ENCODE peak calls at places on chromosomes 1 and 21, in five cellular contexts. One of them, this sample, is unnamed.

GRCh38 chr1:5949074-5949760 is 43.0 kb downstream of the NPHP4 start:
- DNase-seq in fibroblast of pulmonary artery: no peak
- DNase-seq in SK-N-SH: peak; percentile 79
- DNase-seq in coronary artery: peak; percentile 41
- DNase-seq in fibroblast of lung: no peak
- DNase-seq in this sample: no peak

GRCh38 chr21:41957991-41958766 is 4.4 kb upstream of the C2CD2 start:
- DNase-seq in fibroblast of pulmonary artery: peak; percentile 93
- DNase-seq in SK-N-SH: no peak
- DNase-seq in coronary artery: peak; percentile 90
- DNase-seq in fibroblast of lung: peak; percentile 93
- DNase-seq in this sample: peak; percentile 94

GRCh38 chr1:247390996-247391395 is 25.0 kb upstream of the NLRP3 start:
- DNase-seq in fibroblast of pulmonary artery: no peak
- DNase-seq in SK-N-SH: no peak
- DNase-seq in coronary artery: no peak
- DNase-seq in fibroblast of lung: no peak
- DNase-seq in this sample: no peak

GRCh38 chr1:238677567-238677966 is 708.8 kb upstream of the CHRM3 start:
- DNase-seq in fibroblast of pulmonary artery: peak; percentile 58
- DNase-seq in SK-N-SH: no peak
- DNase-seq in coronary artery: no peak
- DNase-seq in fibroblast of lung: peak; percentile 43
- DNase-seq in this sample: peak; percentile 81

GRCh38 chr1:43831866-43832654 is 101.5 kb upstream of the ARTN start:
- DNase-seq in fibroblast of pulmonary artery: no peak
- DNase-seq in SK-N-SH: no peak
- DNase-seq in coronary artery: no peak
- DNase-seq in fibroblast of lung: no peak
- DNase-seq in this sample: no peak

GRCh38 chr1:36133484-36133883 is 8.5 kb upstream of the COL8A2 start:
- DNase-seq in fibroblast of pulmonary artery: peak; percentile 92
- DNase-seq in SK-N-SH: peak; percentile 44
- DNase-seq in coronary artery: no peak
- DNase-seq in fibroblast of lung: peak; percentile 91
- DNase-seq in this sample: peak; percentile 85

GRCh38 chr1:89519779-89520358 is 4.8 kb upstream of the LRRC8B start:
- DNase-seq in fibroblast of pulmonary artery: peak; percentile 69
- DNase-seq in SK-N-SH: peak; percentile 54
- DNase-seq in coronary artery: no peak
- DNase-seq in fibroblast of lung: peak; percentile 64
- DNase-seq in this sample: peak; percentile 54

GRCh38 chr1:10941891-10942541 is 70.4 kb upstream of the TARDBP start:
- DNase-seq in fibroblast of pulmonary artery: peak; percentile 31
- DNase-seq in SK-N-SH: peak; percentile 92
- DNase-seq in coronary artery: no peak
- DNase-seq in fibroblast of lung: peak; percentile 39
- DNase-seq in this sample: peak; percentile 56

GRCh38 chr1:92536593-92537332 is 50.0 kb upstream of the GFI1 start:
- DNase-seq in fibroblast of pulmonary artery: peak; percentile 51
- DNase-seq in SK-N-SH: no peak
- DNase-seq in coronary artery: no peak
- DNase-seq in fibroblast of lung: peak; percentile 55
- DNase-seq in this sample: peak; percentile 14

GRCh38 chr1:177944673-177945014 is 25.2 kb downstream of the SEC16B start:
- DNase-seq in fibroblast of pulmonary artery: peak; percentile 60
- DNase-seq in SK-N-SH: no peak
- DNase-seq in coronary artery: no peak
- DNase-seq in fibroblast of lung: no peak
- DNase-seq in this sample: no peak

GRCh38 chr1:202230939-202231645 is 37.5 kb downstream of the LGR6 start:
- DNase-seq in fibroblast of pulmonary artery: no peak
- DNase-seq in SK-N-SH: no peak
- DNase-seq in coronary artery: no peak
- DNase-seq in fibroblast of lung: no peak
- DNase-seq in this sample: peak; percentile 56

GRCh38 chr1:6386371-6386949 is 7.1 kb downstream of the ACOT7 start:
- DNase-seq in fibroblast of pulmonary artery: peak; percentile 71
- DNase-seq in SK-N-SH: no peak
- DNase-seq in coronary artery: no peak
- DNase-seq in fibroblast of lung: peak; percentile 33
- DNase-seq in this sample: peak; percentile 67

GRCh38 chr1:91757760-91758545 is 128.0 kb downstream of the TGFBR3 start:
- DNase-seq in fibroblast of pulmonary artery: no peak
- DNase-seq in SK-N-SH: no peak
- DNase-seq in coronary artery: no peak
- DNase-seq in fibroblast of lung: peak; percentile 43
- DNase-seq in this sample: no peak

GRCh38 chr1:22229374-22229773 is 86.5 kb upstream of the WNT4 start:
- DNase-seq in fibroblast of pulmonary artery: peak; percentile 43
- DNase-seq in SK-N-SH: no peak
- DNase-seq in coronary artery: no peak
- DNase-seq in fibroblast of lung: no peak
- DNase-seq in this sample: peak; percentile 59

GRCh38 chr1:2314297-2314802 is 77.0 kb downstream of the MORN1 start:
- DNase-seq in fibroblast of pulmonary artery: peak; percentile 67
- DNase-seq in SK-N-SH: peak; percentile 93
- DNase-seq in coronary artery: no peak
- DNase-seq in fibroblast of lung: peak; percentile 64
- DNase-seq in this sample: peak; percentile 31

GRCh38 chr1:2313651-2314296 is 77.6 kb downstream of the MORN1 start:
- DNase-seq in fibroblast of pulmonary artery: no peak
- DNase-seq in SK-N-SH: no peak
- DNase-seq in coronary artery: no peak
- DNase-seq in fibroblast of lung: no peak
- DNase-seq in this sample: no peak

GRCh38 chr1:2315711-2316450 is 75.5 kb downstream of the MORN1 start:
- DNase-seq in fibroblast of pulmonary artery: no peak
- DNase-seq in SK-N-SH: peak; percentile 67
- DNase-seq in coronary artery: no peak
- DNase-seq in fibroblast of lung: no peak
- DNase-seq in this sample: no peak

GRCh38 chr1:2316451-2316940 is 74.9 kb downstream of the MORN1 start:
- DNase-seq in fibroblast of pulmonary artery: no peak
- DNase-seq in SK-N-SH: no peak
- DNase-seq in coronary artery: no peak
- DNase-seq in fibroblast of lung: no peak
- DNase-seq in this sample: no peak

GRCh38 chr1:2314803-2315710 is 76.3 kb downstream of the MORN1 start:
- DNase-seq in fibroblast of pulmonary artery: peak; percentile 52
- DNase-seq in SK-N-SH: peak; percentile 97
- DNase-seq in coronary artery: no peak
- DNase-seq in fibroblast of lung: peak; percentile 56
- DNase-seq in this sample: no peak
- TF ChIP-seq CTCF in fibroblast of pulmonary artery: peak; percentile 41
- TF ChIP-seq CTCF in SK-N-SH: peak; percentile 56
- TF ChIP-seq CTCF in coronary artery: peak; percentile 96
- TF ChIP-seq CTCF in fibroblast of lung: peak; percentile 38
- TF ChIP-seq CTCF in this sample: peak; percentile 98

GRCh38 chr21:27565418-27565817 is 598.5 kb upstream of the ADAMTS5 start:
- DNase-seq in fibroblast of pulmonary artery: no peak
- DNase-seq in SK-N-SH: no peak
- DNase-seq in coronary artery: no peak
- DNase-seq in fibroblast of lung: no peak
- DNase-seq in this sample: no peak

GRCh38 chr21:27561116-27561515 is 594.2 kb upstream of the ADAMTS5 start:
- DNase-seq in fibroblast of pulmonary artery: no peak
- DNase-seq in SK-N-SH: no peak
- DNase-seq in coronary artery: no peak
- DNase-seq in fibroblast of lung: no peak
- DNase-seq in this sample: peak; percentile 35

GRCh38 chr21:27566521-27566920 is 599.6 kb upstream of the ADAMTS5 start:
- DNase-seq in fibroblast of pulmonary artery: no peak
- DNase-seq in SK-N-SH: no peak
- DNase-seq in coronary artery: no peak
- DNase-seq in fibroblast of lung: no peak
- DNase-seq in this sample: no peak

GRCh38 chr21:27562303-27562702 is 595.4 kb upstream of the ADAMTS5 start:
- DNase-seq in fibroblast of pulmonary artery: no peak
- DNase-seq in SK-N-SH: no peak
- DNase-seq in coronary artery: no peak
- DNase-seq in fibroblast of lung: no peak
- DNase-seq in this sample: no peak

DNA sequence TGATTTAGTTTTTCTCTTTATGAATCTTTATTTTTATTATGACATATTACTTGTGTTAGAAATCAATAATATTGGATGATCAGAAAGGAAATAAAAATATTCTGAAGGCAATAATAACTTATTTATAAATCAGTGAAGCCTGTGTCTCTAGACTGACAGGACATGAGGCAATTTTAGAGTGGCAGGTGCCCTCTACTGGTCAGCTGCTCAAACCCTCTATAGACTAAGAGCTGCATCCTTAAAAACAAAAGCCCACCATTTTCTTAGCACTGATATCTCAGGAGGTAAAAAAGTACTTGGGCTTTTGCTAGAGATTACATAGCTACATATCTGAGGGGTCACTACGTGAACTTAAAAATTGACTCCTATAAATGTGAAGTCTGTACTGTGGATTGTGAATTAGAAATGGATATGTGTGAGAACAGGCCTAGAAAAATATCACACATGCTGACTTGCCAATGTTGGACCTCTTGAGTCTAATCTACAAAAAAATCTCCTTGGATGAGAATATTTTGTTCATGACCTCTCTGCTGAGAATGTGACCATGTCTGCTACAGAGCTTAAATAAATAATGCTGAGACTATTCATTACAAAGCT is 597.9 kb upstream of the ADAMTS5 start:
- DNase-seq in fibroblast of pulmonary artery: peak; percentile 75
- DNase-seq in SK-N-SH: peak; percentile 36
- DNase-seq in coronary artery: no peak
- DNase-seq in fibroblast of lung: peak; percentile 78
- DNase-seq in this sample: peak; percentile 51
- TF ChIP-seq CTCF in fibroblast of pulmonary artery: peak; percentile 79
- TF ChIP-seq CTCF in SK-N-SH: peak; percentile 85
- TF ChIP-seq CTCF in coronary artery: peak; percentile 36
- TF ChIP-seq CTCF in fibroblast of lung: peak; percentile 62
- TF ChIP-seq CTCF in this sample: peak; percentile 71

GRCh38 chr1:204127597-204128242 is 24.1 kb downstream of the ETNK2 start:
- DNase-seq in fibroblast of pulmonary artery: peak; percentile 90
- DNase-seq in SK-N-SH: peak; percentile 88
- DNase-seq in coronary artery: peak; percentile 83
- DNase-seq in fibroblast of lung: peak; percentile 85
- DNase-seq in this sample: peak; percentile 96
- TF ChIP-seq CTCF in fibroblast of pulmonary artery: peak; percentile 98
- TF ChIP-seq CTCF in SK-N-SH: peak; percentile 99
- TF ChIP-seq CTCF in coronary artery: peak; percentile 98
- TF ChIP-seq CTCF in fibroblast of lung: peak; percentile 93
- TF ChIP-seq CTCF in this sample: peak; percentile 100

GRCh38 chr21:17668479-17668878 is 55.8 kb upstream of the BTG3 start:
- DNase-seq in fibroblast of pulmonary artery: no peak
- DNase-seq in SK-N-SH: no peak
- DNase-seq in coronary artery: no peak
- DNase-seq in fibroblast of lung: no peak
- DNase-seq in this sample: no peak
- TF ChIP-seq CTCF in fibroblast of pulmonary artery: no peak
- TF ChIP-seq CTCF in SK-N-SH: no peak
- TF ChIP-seq CTCF in coronary artery: no peak
- TF ChIP-seq CTCF in fibroblast of lung: no peak
- TF ChIP-seq CTCF in this sample: no peak

GRCh38 chr1:236078988-236079387 is 14.1 kb upstream of the NID1 start:
- DNase-seq in fibroblast of pulmonary artery: no peak
- DNase-seq in SK-N-SH: no peak
- DNase-seq in coronary artery: no peak
- DNase-seq in fibroblast of lung: peak; percentile 28
- DNase-seq in this sample: no peak
- TF ChIP-seq CTCF in fibroblast of pulmonary artery: no peak
- TF ChIP-seq CTCF in SK-N-SH: no peak
- TF ChIP-seq CTCF in coronary artery: no peak
- TF ChIP-seq CTCF in fibroblast of lung: no peak
- TF ChIP-seq CTCF in this sample: no peak

GRCh38 chr1:93846929-93847810 is 31.8 kb downstream of the DNTTIP2 start:
- DNase-seq in fibroblast of pulmonary artery: peak; percentile 90
- DNase-seq in SK-N-SH: peak; percentile 89
- DNase-seq in coronary artery: peak; percentile 88
- DNase-seq in fibroblast of lung: peak; percentile 91
- DNase-seq in this sample: peak; percentile 91
- TF ChIP-seq CTCF in fibroblast of pulmonary artery: no peak
- TF ChIP-seq CTCF in SK-N-SH: no peak
- TF ChIP-seq CTCF in coronary artery: no peak
- TF ChIP-seq CTCF in fibroblast of lung: no peak
- TF ChIP-seq CTCF in this sample: no peak

GRCh38 chr1:33500547-33500946 is 28.1 kb downstream of the ZSCAN20 start:
- DNase-seq in fibroblast of pulmonary artery: no peak
- DNase-seq in SK-N-SH: no peak
- DNase-seq in coronary artery: no peak
- DNase-seq in fibroblast of lung: no peak
- DNase-seq in this sample: no peak
- TF ChIP-seq CTCF in fibroblast of pulmonary artery: peak; percentile 11
- TF ChIP-seq CTCF in SK-N-SH: peak; percentile 36
- TF ChIP-seq CTCF in coronary artery: no peak
- TF ChIP-seq CTCF in fibroblast of lung: no peak
- TF ChIP-seq CTCF in this sample: no peak

DNA sequence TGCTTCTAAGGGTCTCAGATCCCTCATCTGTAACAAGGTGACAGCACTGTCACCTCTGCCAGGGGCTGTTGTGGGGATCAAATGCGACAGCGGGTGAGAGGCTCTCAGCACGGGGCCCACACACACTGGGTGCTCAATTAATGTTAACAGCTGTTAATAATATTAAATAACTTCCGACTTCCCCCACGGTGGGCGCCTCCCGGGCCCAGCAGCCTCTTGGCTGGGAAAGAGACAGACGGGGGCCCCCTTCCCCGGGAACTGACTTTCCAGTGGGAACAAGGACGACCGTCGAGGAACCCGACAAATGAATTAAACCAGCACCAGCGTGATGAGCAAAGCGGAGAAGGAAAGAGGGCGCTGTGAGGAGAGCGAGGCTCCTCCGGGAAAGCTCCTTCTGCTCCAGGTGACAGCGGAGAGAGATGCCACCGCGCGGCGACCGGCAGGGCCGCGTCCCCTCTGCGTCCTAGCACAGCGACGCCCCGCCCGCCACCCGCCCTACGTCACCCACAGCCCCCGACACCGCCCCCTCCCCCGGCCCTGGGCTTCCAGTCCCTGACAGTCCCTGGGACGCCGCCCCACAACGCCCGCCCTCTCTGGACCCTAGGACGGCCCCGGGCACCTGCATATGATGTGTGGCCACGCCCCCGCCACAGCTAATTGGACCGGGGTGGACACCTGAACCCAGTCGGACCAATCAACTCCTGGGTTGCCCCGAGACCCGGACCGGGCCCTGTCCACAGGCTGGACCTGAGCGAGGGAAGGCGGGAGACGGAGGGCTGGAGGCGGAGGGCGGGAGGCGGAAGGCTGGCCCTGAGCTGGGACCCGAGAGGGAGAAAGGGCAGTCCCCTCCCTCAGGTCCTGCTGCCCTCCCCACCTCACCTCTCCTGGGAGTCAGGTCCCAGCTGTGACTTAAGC is 38.2 kb downstream of the MATN1 start:
- DNase-seq in fibroblast of pulmonary artery: no peak
- DNase-seq in SK-N-SH: peak; percentile 77
- DNase-seq in coronary artery: no peak
- DNase-seq in fibroblast of lung: no peak
- DNase-seq in this sample: no peak
- TF ChIP-seq CTCF in fibroblast of pulmonary artery: no peak
- TF ChIP-seq CTCF in SK-N-SH: no peak
- TF ChIP-seq CTCF in coronary artery: no peak
- TF ChIP-seq CTCF in fibroblast of lung: no peak
- TF ChIP-seq CTCF in this sample: no peak

This sample was measured in MCF 10A.